ENCODE peak calls at places on chromosomes 13 and 19, in seven cellular contexts. I is tibial nerve; Y is stimulated activated CD4-positive, alpha-beta T cell treated with anti-CD3 and anti-CD28 coated beads, Interleukin-2, amount 100 ng/mL, for 24 hours; F is T-helper 2 cell; K is cerebellar nuclear complex; S is mesendoderm; U is spleen. Z is an unnamed sample.

GRCh38 chr13:49683489-49683888 is 7.8 kb downstream of the EBPL start:
- DNase-seq in I (no peak), Y (peak), F (peak), K (no peak), S (no peak), U (no peak), Z (no peak)

GRCh38 chr19:4977299-4978174 is 8.6 kb downstream of the KDM4B start:
- DNase-seq in I (peak), Y (no peak), F (no peak), K (peak), S (peak), U (no peak), Z (no peak)

GRCh38 chr13:110757296-110757695 is 43.8 kb downstream of the ING1 start:
- DNase-seq in I (no peak), Y (no peak), F (no peak), K (no peak), S (no peak), U (no peak), Z (no peak)

GRCh38 chr13:74850893-74851292 is 631.1 kb downstream of the TBC1D4 start:
- DNase-seq in I (no peak), Y (no peak), F (no peak), K (no peak), S (peak), U (no peak), Z (no peak)

GRCh38 chr19:29667941-29668340 is 2.7 kb downstream of the PLEKHF1 start:
- DNase-seq in I (no peak), Y (peak), F (peak), K (no peak), S (no peak), U (peak), Z (peak)

GRCh38 chr19:33670398-33670797 is 48.6 kb downstream of the CHST8 start:
- DNase-seq in I (no peak), Y (no peak), F (no peak), K (no peak), S (no peak), U (peak), Z (no peak)

GRCh38 chr19:35528218-35529038 is at the start of gene SBSN:
- DNase-seq in I (no peak), Y (no peak), F (no peak), K (no peak), S (no peak), U (no peak), Z (no peak)

GRCh38 chr13:73754727-73755292 is 379.4 kb downstream of the KLF12 start:
- DNase-seq in I (peak), Y (no peak), F (peak), K (no peak), S (peak), U (no peak), Z (peak)

GRCh38 chr19:1997353-1998233 is 17.9 kb downstream of the BTBD2 start:
- DNase-seq in I (no peak), Y (no peak), F (no peak), K (no peak), S (no peak), U (no peak), Z (peak)

GRCh38 chr19:33621811-33622504 is at the start of gene CHST8:
- DNase-seq in I (no peak), Y (peak), F (no peak), K (no peak), S (peak), U (no peak), Z (no peak)

GRCh38 chr19:7337380-7338194 is 11.2 kb upstream of the ARHGEF18 start:
- DNase-seq in I (peak), Y (no peak), F (peak), K (no peak), S (no peak), U (peak), Z (no peak)

GRCh38 chr13:97133554-97133953 is 88.6 kb upstream of the MBNL2 start:
- DNase-seq in I (no peak), Y (no peak), F (no peak), K (no peak), S (no peak), U (no peak), Z (no peak)

GRCh38 chr13:28316129-28316528 is 177.8 kb downstream of the PAN3 start:
- DNase-seq in I (no peak), Y (no peak), F (no peak), K (no peak), S (no peak), U (no peak), Z (no peak)

GRCh38 chr19:48795855-48796142 is 15.0 kb downstream of the BCAT2 start:
- DNase-seq in I (no peak), Y (no peak), F (no peak), K (no peak), S (no peak), U (no peak), Z (no peak)

GRCh38 chr13:32426191-32426980 is 1.5 kb downstream of the N4BP2L1 start:
- DNase-seq in I (peak), Y (peak), F (peak), K (no peak), S (no peak), U (peak), Z (peak)

GRCh38 chr19:2727640-2727944 is 6.4 kb upstream of the DIRAS1 start:
- DNase-seq in I (no peak), Y (no peak), F (no peak), K (no peak), S (no peak), U (no peak), Z (no peak)

GRCh38 chr19:9857920-9858746 is 23.0 kb downstream of the PIN1 start:
- DNase-seq in I (no peak), Y (no peak), F (peak), K (no peak), S (no peak), U (peak), Z (no peak)

GRCh38 chr13:98202026-98202425 is 25.0 kb upstream of the RNF113B start:
- DNase-seq in I (no peak), Y (no peak), F (no peak), K (no peak), S (no peak), U (no peak), Z (no peak)

GRCh38 chr19:709965-710714 is 1.4 kb downstream of the PALM start:
- DNase-seq in I (no peak), Y (no peak), F (no peak), K (no peak), S (no peak), U (no peak), Z (no peak)

GRCh38 chr13:72458701-72459100 is 268.7 kb downstream of the MZT1 start:
- DNase-seq in I (no peak), Y (no peak), F (peak), K (no peak), S (peak), U (no peak), Z (no peak)

GRCh38 chr19:5186293-5187050 is 154.1 kb downstream of the PTPRS start:
- DNase-seq in I (no peak), Y (no peak), F (no peak), K (no peak), S (no peak), U (no peak), Z (no peak)

GRCh38 chr19:57818378-57818777 is 3.7 kb upstream of the ZNF552 start:
- DNase-seq in I (no peak), Y (no peak), F (no peak), K (no peak), S (peak), U (no peak), Z (no peak)

GRCh38 chr19:36115453-36116343 is at the start of gene TBCB:
- DNase-seq in I (peak), Y (peak), F (peak), K (no peak), S (peak), U (peak), Z (peak)

GRCh38 chr19:38655148-38655824 is 7.8 kb downstream of the ACTN4 start:
- DNase-seq in I (no peak), Y (peak), F (peak), K (no peak), S (no peak), U (no peak), Z (no peak)

GRCh38 chr13:77907653-77908341 is 10.8 kb downstream of the EDNRB start:
- DNase-seq in I (no peak), Y (no peak), F (no peak), K (no peak), S (no peak), U (no peak), Z (no peak)

GRCh38 chr19:13102416-13102665 is 317 bp downstream of the LYL1 start:
- DNase-seq in I (no peak), Y (no peak), F (no peak), K (no peak), S (no peak), U (no peak), Z (no peak)

GRCh38 chr19:29735821-29736220 is 20.8 kb upstream of the C19orf12 start:
- DNase-seq in I (no peak), Y (no peak), F (no peak), K (no peak), S (no peak), U (peak), Z (no peak)

GRCh38 chr13:35349052-35349451 is 127.4 kb downstream of the MAB21L1 start:
- DNase-seq in I (no peak), Y (no peak), F (no peak), K (no peak), S (no peak), U (no peak), Z (no peak)

GRCh38 chr13:36850790-36851438 is 31.9 kb downstream of the RFXAP start:
- DNase-seq in I (no peak), Y (peak), F (no peak), K (no peak), S (peak), U (no peak), Z (no peak)

GRCh38 chr13:39253774-39254173 is 215.5 kb downstream of the NHLRC3 start:
- DNase-seq in I (no peak), Y (no peak), F (no peak), K (no peak), S (no peak), U (no peak), Z (no peak)

GRCh38 chr13:26048745-26049144 is 3.1 kb downstream of the SHISA2 start:
- DNase-seq in I (no peak), Y (no peak), F (no peak), K (no peak), S (no peak), U (no peak), Z (no peak)

GRCh38 chr13:88248393-88248792 is 577.2 kb downstream of the SLITRK5 start:
- DNase-seq in I (no peak), Y (no peak), F (no peak), K (no peak), S (peak), U (no peak), Z (no peak)

GRCh38 chr19:45340232-45340898 is at the start of gene KLC3:
- DNase-seq in I (no peak), Y (peak), F (peak), K (no peak), S (peak), U (peak), Z (no peak)

GRCh38 chr13:79373916-79374315 is 32.1 kb downstream of the RBM26 start:
- DNase-seq in I (no peak), Y (no peak), F (no peak), K (no peak), S (no peak), U (no peak), Z (no peak)

GRCh38 chr13:22134261-22134660 is 463.4 kb downstream of the FGF9 start:
- DNase-seq in I (no peak), Y (no peak), F (no peak), K (no peak), S (no peak), U (no peak), Z (no peak)

GRCh38 chr19:33712268-33712667 is 84.4 kb upstream of the KCTD15 start:
- DNase-seq in I (no peak), Y (no peak), F (no peak), K (peak), S (no peak), U (peak), Z (no peak)

GRCh38 chr19:10961073-10961762 is 388 bp downstream of the SMARCA4 start:
- DNase-seq in I (peak), Y (no peak), F (peak), K (peak), S (peak), U (no peak), Z (no peak)

GRCh38 chr19:6765738-6766356 is 1.4 kb downstream of the SH2D3A start:
- DNase-seq in I (no peak), Y (no peak), F (no peak), K (no peak), S (peak), U (peak), Z (no peak)

Z was measured in CD8-positive, alpha-beta T cell.